ENCODE peak calls at places on chromosome 12, in ten cellular contexts. One of them, this sample, is unnamed.

GRCh38 chr12:14257734-14258467 is 107.6 kb upstream of the ATF7IP start:
- DNase-seq in hepatocyte: peak
- DNase-seq in GM06990: peak
- DNase-seq in esophagus squamous epithelium: peak
- DNase-seq in cardiac fibroblast: peak
- DNase-seq in AG10803: peak
- DNase-seq in neural progenitor cell: peak
- DNase-seq in right lobe of liver: peak
- DNase-seq in lower lobe of right lung: peak
- DNase-seq in GM23338: peak
- DNase-seq in this sample: peak

GRCh38 chr12:63400746-63401145 is 249.7 kb upstream of the AVPR1A start:
- DNase-seq in GM23338: no peak
- DNase-seq in right lobe of liver: no peak
- DNase-seq in esophagus squamous epithelium: no peak
- DNase-seq in AG10803: no peak
- DNase-seq in GM06990: no peak
- DNase-seq in cardiac fibroblast: peak
- DNase-seq in hepatocyte: peak
- DNase-seq in neural progenitor cell: no peak
- DNase-seq in lower lobe of right lung: no peak
- DNase-seq in this sample: peak

GRCh38 chr12:29039013-29039412 is 110.1 kb upstream of the FAR2 start:
- DNase-seq in hepatocyte: peak
- DNase-seq in neural progenitor cell: no peak
- DNase-seq in right lobe of liver: no peak
- DNase-seq in cardiac fibroblast: peak
- DNase-seq in AG10803: peak
- DNase-seq in GM23338: no peak
- DNase-seq in GM06990: no peak
- DNase-seq in esophagus squamous epithelium: no peak
- DNase-seq in lower lobe of right lung: no peak
- DNase-seq in this sample: peak

GRCh38 chr12:125633686-125634085 is 568.5 kb downstream of the AACS start:
- DNase-seq in cardiac fibroblast: no peak
- DNase-seq in GM06990: no peak
- DNase-seq in right lobe of liver: peak
- DNase-seq in neural progenitor cell: no peak
- DNase-seq in esophagus squamous epithelium: no peak
- DNase-seq in hepatocyte: no peak
- DNase-seq in lower lobe of right lung: peak
- DNase-seq in GM23338: no peak
- DNase-seq in AG10803: no peak
- DNase-seq in this sample: no peak

GRCh38 chr12:58954002-58954401 is 33.7 kb upstream of the LRIG3 start:
- DNase-seq in esophagus squamous epithelium: no peak
- DNase-seq in lower lobe of right lung: no peak
- DNase-seq in neural progenitor cell: no peak
- DNase-seq in cardiac fibroblast: no peak
- DNase-seq in hepatocyte: no peak
- DNase-seq in GM06990: no peak
- DNase-seq in GM23338: no peak
- DNase-seq in right lobe of liver: no peak
- DNase-seq in AG10803: no peak
- DNase-seq in this sample: no peak

GRCh38 chr12:115010324-115010995 is 326.5 kb upstream of the TBX3 start:
- DNase-seq in lower lobe of right lung: no peak
- DNase-seq in cardiac fibroblast: peak
- DNase-seq in AG10803: no peak
- DNase-seq in neural progenitor cell: no peak
- DNase-seq in hepatocyte: no peak
- DNase-seq in right lobe of liver: peak
- DNase-seq in GM23338: no peak
- DNase-seq in esophagus squamous epithelium: no peak
- DNase-seq in GM06990: no peak
- DNase-seq in this sample: peak

GRCh38 chr12:2608608-2608945 is 186.2 kb upstream of the FKBP4 start:
- DNase-seq in cardiac fibroblast: no peak
- DNase-seq in GM23338: no peak
- DNase-seq in hepatocyte: no peak
- DNase-seq in AG10803: no peak
- DNase-seq in neural progenitor cell: no peak
- DNase-seq in right lobe of liver: no peak
- DNase-seq in esophagus squamous epithelium: no peak
- DNase-seq in lower lobe of right lung: no peak
- DNase-seq in GM06990: no peak
- DNase-seq in this sample: no peak

GRCh38 chr12:96103067-96103650 is 67.8 kb upstream of the LTA4H start:
- DNase-seq in lower lobe of right lung: no peak
- DNase-seq in right lobe of liver: no peak
- DNase-seq in AG10803: no peak
- DNase-seq in hepatocyte: no peak
- DNase-seq in neural progenitor cell: no peak
- DNase-seq in GM06990: no peak
- DNase-seq in GM23338: no peak
- DNase-seq in cardiac fibroblast: peak
- DNase-seq in esophagus squamous epithelium: no peak
- DNase-seq in this sample: no peak

GRCh38 chr12:104680506-104680905 is 223.8 kb downstream of the CHST11 start:
- DNase-seq in cardiac fibroblast: no peak
- DNase-seq in esophagus squamous epithelium: no peak
- DNase-seq in hepatocyte: no peak
- DNase-seq in right lobe of liver: no peak
- DNase-seq in GM06990: no peak
- DNase-seq in GM23338: no peak
- DNase-seq in AG10803: no peak
- DNase-seq in lower lobe of right lung: no peak
- DNase-seq in neural progenitor cell: no peak
- DNase-seq in this sample: no peak

DNA sequence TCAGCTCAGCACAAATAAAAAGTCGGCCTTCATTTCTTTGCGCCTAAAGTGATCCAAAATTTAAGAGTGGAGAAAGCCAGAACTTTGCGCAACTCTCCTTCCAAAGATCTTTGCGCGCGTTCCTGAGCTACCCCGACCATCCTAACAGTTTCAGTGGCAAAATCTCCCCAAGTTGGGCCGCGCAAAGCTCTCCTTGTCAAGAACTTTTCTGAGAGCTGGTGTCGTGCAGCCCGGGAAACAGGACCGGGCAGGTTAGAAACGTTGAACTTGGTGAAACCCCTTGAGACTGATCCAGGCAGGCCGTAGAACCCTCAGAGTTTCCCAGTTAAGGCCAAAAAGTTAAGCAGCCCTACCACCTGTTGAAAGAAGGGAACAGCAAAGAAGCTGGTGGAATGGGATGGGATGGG is 984 bp downstream of the DBX2 start:
- DNase-seq in right lobe of liver: no peak
- DNase-seq in lower lobe of right lung: no peak
- DNase-seq in neural progenitor cell: peak
- DNase-seq in cardiac fibroblast: peak
- DNase-seq in GM06990: peak
- DNase-seq in esophagus squamous epithelium: no peak
- DNase-seq in AG10803: no peak
- DNase-seq in GM23338: peak
- DNase-seq in hepatocyte: no peak
- DNase-seq in this sample: no peak
- H3K4me3 ChIP-seq in right lobe of liver: no peak
- H3K4me3 ChIP-seq in lower lobe of right lung: no peak
- H3K4me3 ChIP-seq in neural progenitor cell: peak
- H3K4me3 ChIP-seq in cardiac fibroblast: no peak
- H3K4me3 ChIP-seq in GM06990: no peak
- H3K4me3 ChIP-seq in esophagus squamous epithelium: no peak
- H3K4me3 ChIP-seq in AG10803: no peak
- H3K4me3 ChIP-seq in GM23338: peak
- H3K4me3 ChIP-seq in hepatocyte: no peak
- H3K4me3 ChIP-seq in this sample: no peak

GRCh38 chr12:11130999-11131398 is 3.4 kb downstream of the TAS2R30 start:
- DNase-seq in neural progenitor cell: no peak
- DNase-seq in esophagus squamous epithelium: no peak
- DNase-seq in GM23338: no peak
- DNase-seq in right lobe of liver: no peak
- DNase-seq in cardiac fibroblast: no peak
- DNase-seq in lower lobe of right lung: no peak
- DNase-seq in hepatocyte: no peak
- DNase-seq in AG10803: no peak
- DNase-seq in GM06990: no peak
- DNase-seq in this sample: no peak
- TF ChIP-seq CTCF in neural progenitor cell: no peak
- TF ChIP-seq CTCF in esophagus squamous epithelium: no peak
- TF ChIP-seq CTCF in GM23338: no peak
- TF ChIP-seq CTCF in right lobe of liver: no peak
- TF ChIP-seq CTCF in cardiac fibroblast: no peak
- TF ChIP-seq CTCF in lower lobe of right lung: no peak
- TF ChIP-seq CTCF in hepatocyte: no peak
- TF ChIP-seq CTCF in AG10803: no peak
- TF ChIP-seq CTCF in GM06990: no peak
- TF ChIP-seq CTCF in this sample: no peak

GRCh38 chr12:80861636-80862378 is 75.9 kb downstream of the LIN7A start:
- DNase-seq in right lobe of liver: no peak
- DNase-seq in cardiac fibroblast: peak
- DNase-seq in esophagus squamous epithelium: no peak
- DNase-seq in GM23338: no peak
- DNase-seq in hepatocyte: no peak
- DNase-seq in lower lobe of right lung: no peak
- DNase-seq in AG10803: peak
- DNase-seq in neural progenitor cell: no peak
- DNase-seq in GM06990: no peak
- DNase-seq in this sample: peak

GRCh38 chr12:80858356-80858755 is 79.4 kb downstream of the LIN7A start:
- DNase-seq in esophagus squamous epithelium: no peak
- DNase-seq in GM06990: no peak
- DNase-seq in cardiac fibroblast: no peak
- DNase-seq in GM23338: no peak
- DNase-seq in lower lobe of right lung: no peak
- DNase-seq in right lobe of liver: no peak
- DNase-seq in AG10803: peak
- DNase-seq in hepatocyte: no peak
- DNase-seq in neural progenitor cell: no peak
- DNase-seq in this sample: peak

GRCh38 chr12:80860928-80861327 is 76.8 kb downstream of the LIN7A start:
- DNase-seq in esophagus squamous epithelium: no peak
- DNase-seq in GM23338: no peak
- DNase-seq in GM06990: no peak
- DNase-seq in cardiac fibroblast: no peak
- DNase-seq in AG10803: no peak
- DNase-seq in lower lobe of right lung: no peak
- DNase-seq in right lobe of liver: no peak
- DNase-seq in hepatocyte: no peak
- DNase-seq in neural progenitor cell: no peak
- DNase-seq in this sample: no peak

GRCh38 chr12:80860206-80860605 is 77.5 kb downstream of the LIN7A start:
- DNase-seq in cardiac fibroblast: peak
- DNase-seq in neural progenitor cell: no peak
- DNase-seq in hepatocyte: no peak
- DNase-seq in right lobe of liver: no peak
- DNase-seq in GM06990: no peak
- DNase-seq in esophagus squamous epithelium: no peak
- DNase-seq in AG10803: peak
- DNase-seq in GM23338: no peak
- DNase-seq in lower lobe of right lung: no peak
- DNase-seq in this sample: no peak

GRCh38 chr12:80857311-80857710 is 80.4 kb downstream of the LIN7A start:
- DNase-seq in right lobe of liver: no peak
- DNase-seq in cardiac fibroblast: peak
- DNase-seq in lower lobe of right lung: no peak
- DNase-seq in neural progenitor cell: no peak
- DNase-seq in GM23338: no peak
- DNase-seq in hepatocyte: no peak
- DNase-seq in GM06990: no peak
- DNase-seq in esophagus squamous epithelium: no peak
- DNase-seq in AG10803: peak
- DNase-seq in this sample: peak
- H3K4me3 ChIP-seq in right lobe of liver: no peak
- H3K4me3 ChIP-seq in cardiac fibroblast: no peak
- H3K4me3 ChIP-seq in lower lobe of right lung: no peak
- H3K4me3 ChIP-seq in neural progenitor cell: no peak
- H3K4me3 ChIP-seq in GM23338: no peak
- H3K4me3 ChIP-seq in hepatocyte: no peak
- H3K4me3 ChIP-seq in GM06990: no peak
- H3K4me3 ChIP-seq in esophagus squamous epithelium: no peak
- H3K4me3 ChIP-seq in AG10803: no peak
- H3K4me3 ChIP-seq in this sample: no peak

GRCh38 chr12:47901285-47902093 is 3.3 kb downstream of the VDR start:
- DNase-seq in esophagus squamous epithelium: no peak
- DNase-seq in GM23338: no peak
- DNase-seq in neural progenitor cell: no peak
- DNase-seq in right lobe of liver: no peak
- DNase-seq in GM06990: no peak
- DNase-seq in lower lobe of right lung: no peak
- DNase-seq in AG10803: no peak
- DNase-seq in cardiac fibroblast: no peak
- DNase-seq in hepatocyte: no peak
- DNase-seq in this sample: no peak

GRCh38 chr12:47900101-47900479 is 4.7 kb downstream of the VDR start:
- DNase-seq in neural progenitor cell: no peak
- DNase-seq in esophagus squamous epithelium: no peak
- DNase-seq in GM06990: no peak
- DNase-seq in right lobe of liver: no peak
- DNase-seq in hepatocyte: no peak
- DNase-seq in cardiac fibroblast: no peak
- DNase-seq in lower lobe of right lung: no peak
- DNase-seq in GM23338: no peak
- DNase-seq in AG10803: no peak
- DNase-seq in this sample: no peak

GRCh38 chr12:47902131-47902639 is 2.6 kb downstream of the VDR start:
- DNase-seq in esophagus squamous epithelium: no peak
- DNase-seq in lower lobe of right lung: no peak
- DNase-seq in neural progenitor cell: no peak
- DNase-seq in GM23338: no peak
- DNase-seq in AG10803: no peak
- DNase-seq in right lobe of liver: no peak
- DNase-seq in hepatocyte: no peak
- DNase-seq in cardiac fibroblast: no peak
- DNase-seq in GM06990: no peak
- DNase-seq in this sample: no peak

GRCh38 chr12:47899466-47899865 is 5.3 kb downstream of the VDR start:
- DNase-seq in AG10803: no peak
- DNase-seq in cardiac fibroblast: no peak
- DNase-seq in GM23338: no peak
- DNase-seq in GM06990: no peak
- DNase-seq in esophagus squamous epithelium: no peak
- DNase-seq in lower lobe of right lung: no peak
- DNase-seq in hepatocyte: no peak
- DNase-seq in neural progenitor cell: no peak
- DNase-seq in right lobe of liver: no peak
- DNase-seq in this sample: no peak

DNA sequence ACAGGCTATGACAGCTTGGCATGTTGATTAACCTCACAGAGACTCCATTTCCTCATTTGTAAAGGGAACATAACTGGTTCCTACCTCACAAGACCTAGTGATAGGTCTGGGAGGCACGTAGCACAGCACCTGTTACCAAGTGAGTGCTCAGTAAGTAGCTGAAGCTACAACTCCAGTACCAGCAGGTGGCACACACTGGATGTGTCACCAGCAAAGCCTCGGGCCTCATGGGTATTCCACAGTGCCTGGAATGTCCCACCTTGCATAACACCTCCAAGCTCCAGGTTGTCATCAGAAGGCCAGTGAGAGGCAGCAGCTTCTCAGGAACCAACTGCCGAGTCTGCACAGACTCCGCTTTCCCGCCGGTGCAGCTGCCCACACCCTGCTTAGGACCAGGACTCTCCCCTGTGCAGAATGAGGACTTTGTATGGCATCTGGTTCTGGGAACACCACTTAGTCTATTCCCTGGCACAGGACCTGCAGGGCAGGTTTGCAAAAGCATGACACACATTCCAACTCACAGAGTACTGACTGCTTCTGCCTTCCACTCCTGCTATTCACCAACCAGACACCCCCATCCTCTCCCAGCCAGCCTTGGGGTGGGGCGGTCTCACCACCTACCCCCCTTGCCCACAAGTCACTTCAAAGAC is 4.2 kb downstream of the VDR start:
- DNase-seq in neural progenitor cell: no peak
- DNase-seq in lower lobe of right lung: peak
- DNase-seq in hepatocyte: peak
- DNase-seq in right lobe of liver: no peak
- DNase-seq in AG10803: peak
- DNase-seq in esophagus squamous epithelium: no peak
- DNase-seq in GM06990: no peak
- DNase-seq in cardiac fibroblast: peak
- DNase-seq in GM23338: peak
- DNase-seq in this sample: peak
- TF ChIP-seq CTCF in neural progenitor cell: no peak
- TF ChIP-seq CTCF in lower lobe of right lung: no peak
- TF ChIP-seq CTCF in hepatocyte: peak
- TF ChIP-seq CTCF in right lobe of liver: peak
- TF ChIP-seq CTCF in AG10803: peak
- TF ChIP-seq CTCF in esophagus squamous epithelium: peak
- TF ChIP-seq CTCF in GM06990: peak
- TF ChIP-seq CTCF in cardiac fibroblast: no peak
- TF ChIP-seq CTCF in GM23338: no peak
- TF ChIP-seq CTCF in this sample: no peak

This sample was measured in choroid plexus epithelial cell.